ENCODE peak calls at places on chromosomes 16 and 17, in ten cellular contexts. H is adrenal gland, D is sigmoid colon, T is ovary, C is A549, B is body of pancreas, O is heart left ventricle, P is spleen, Q is IMR-90, I is esophagus squamous epithelium. M is an unnamed sample.

GRCh38 chr16:58418601-58419000 is 26.3 kb downstream of the GINS3 start:
- DNase-seq in H (peak), D (no peak), T (no peak), C (no peak), B (no peak), O (peak), P (no peak), Q (peak), I (no peak), M (no peak)

GRCh38 chr16:1997591-1998359 is 8.0 kb downstream of the SYNGR3 start:
- DNase-seq in H (no peak), D (no peak), T (peak), C (no peak), B (no peak), O (no peak), P (peak), Q (peak), I (no peak), M (no peak)

GRCh38 chr17:42653179-42654124 is 5.6 kb upstream of the TUBG2 start:
- DNase-seq in H (peak), D (peak), T (peak), C (no peak), B (peak), O (peak), P (no peak), Q (peak), I (no peak), M (peak)

GRCh38 chr17:74453665-74454196 is 12.7 kb upstream of the CD300A start:
- DNase-seq in H (peak), D (no peak), T (no peak), C (peak), B (no peak), O (no peak), P (no peak), Q (no peak), I (no peak), M (peak)

GRCh38 chr17:4498461-4499397 is at the start of gene SPNS2:
- DNase-seq in H (peak), D (no peak), T (peak), C (peak), B (peak), O (peak), P (peak), Q (peak), I (no peak), M (no peak)

GRCh38 chr17:27247071-27247957 is 46.6 kb upstream of the WSB1 start:
- DNase-seq in H (peak), D (peak), T (no peak), C (peak), B (peak), O (peak), P (peak), Q (peak), I (no peak), M (peak)

GRCh38 chr16:23509763-23510153 is 536 bp downstream of the GGA2 start:
- DNase-seq in H (peak), D (no peak), T (peak), C (no peak), B (peak), O (peak), P (no peak), Q (peak), I (no peak), M (no peak)

GRCh38 chr16:78684040-78684611 is 584.7 kb downstream of the WWOX start:
- DNase-seq in H (peak), D (peak), T (no peak), C (peak), B (no peak), O (peak), P (no peak), Q (peak), I (no peak), M (no peak)

GRCh38 chr16:1022466-1022865 is 40.9 kb downstream of the SOX8 start:
- DNase-seq in H (no peak), D (no peak), T (no peak), C (no peak), B (no peak), O (no peak), P (no peak), Q (no peak), I (no peak), M (no peak)

GRCh38 chr17:57955183-57955952 is at the start of gene CUEDC1:
- DNase-seq in H (peak), D (peak), T (peak), C (peak), B (peak), O (peak), P (peak), Q (peak), I (no peak), M (peak)

GRCh38 chr16:22673463-22673862 is 140.5 kb upstream of the HS3ST2 start:
- DNase-seq in H (no peak), D (peak), T (no peak), C (no peak), B (no peak), O (no peak), P (no peak), Q (no peak), I (no peak), M (no peak)

GRCh38 chr16:52078716-52079655 is 468.0 kb downstream of the TOX3 start:
- DNase-seq in H (no peak), D (no peak), T (no peak), C (no peak), B (no peak), O (no peak), P (no peak), Q (no peak), I (no peak), M (peak)

GRCh38 chr17:6098466-6099180 is 28.4 kb downstream of the WSCD1 start:
- DNase-seq in H (peak), D (peak), T (no peak), C (no peak), B (no peak), O (peak), P (peak), Q (no peak), I (no peak), M (no peak)

GRCh38 chr17:70144260-70144846 is 25.0 kb upstream of the KCNJ2 start:
- DNase-seq in H (no peak), D (no peak), T (no peak), C (peak), B (no peak), O (no peak), P (no peak), Q (peak), I (no peak), M (no peak)

GRCh38 chr17:17141860-17142552 is 64.1 kb downstream of the PLD6 start:
- DNase-seq in H (peak), D (peak), T (peak), C (peak), B (no peak), O (no peak), P (no peak), Q (peak), I (no peak), M (no peak)

GRCh38 chr17:39212200-39212810 is 12.2 kb downstream of the RPL19 start:
- DNase-seq in H (no peak), D (no peak), T (no peak), C (no peak), B (no peak), O (no peak), P (no peak), Q (no peak), I (no peak), M (no peak)

GRCh38 chr16:49652441-49653175 is 203.3 kb downstream of the ZNF423 start:
- DNase-seq in H (peak), D (peak), T (peak), C (no peak), B (no peak), O (peak), P (no peak), Q (no peak), I (no peak), M (no peak)

GRCh38 chr16:12819126-12820117 is 15.7 kb upstream of the CPPED1 start:
- DNase-seq in H (peak), D (peak), T (peak), C (peak), B (peak), O (peak), P (peak), Q (peak), I (no peak), M (peak)

GRCh38 chr16:30802971-30803370 is 16.0 kb upstream of the ZNF629 start:
- DNase-seq in H (no peak), D (no peak), T (no peak), C (no peak), B (no peak), O (no peak), P (no peak), Q (no peak), I (no peak), M (no peak)

GRCh38 chr16:30805056-30805369 is 18.0 kb upstream of the ZNF629 start:
- DNase-seq in H (no peak), D (no peak), T (no peak), C (peak), B (no peak), O (no peak), P (peak), Q (no peak), I (no peak), M (no peak)

GRCh38 chr16:30808163-30808562 is 21.2 kb upstream of the ZNF629 start:
- DNase-seq in H (no peak), D (no peak), T (no peak), C (no peak), B (no peak), O (no peak), P (no peak), Q (no peak), I (no peak), M (no peak)

GRCh38 chr16:30805370-30806169 is 18.6 kb upstream of the ZNF629 start:
- DNase-seq in H (peak), D (peak), T (peak), C (peak), B (peak), O (peak), P (peak), Q (peak), I (no peak), M (peak)
- TF ChIP-seq POLR2A in H (peak), D (peak), T (peak), C (peak), B (peak), O (peak), P (no peak), Q (peak), I (peak), M (peak)

GRCh38 chr16:69073181-69073669 is 32.2 kb upstream of the HAS3 start:
- DNase-seq in H (peak), D (no peak), T (no peak), C (peak), B (no peak), O (no peak), P (no peak), Q (peak), I (no peak), M (no peak)

GRCh38 chr16:69072640-69072974 is 32.8 kb upstream of the HAS3 start:
- DNase-seq in H (no peak), D (no peak), T (no peak), C (no peak), B (no peak), O (no peak), P (no peak), Q (no peak), I (no peak), M (no peak)

GRCh38 chr16:69077251-69077650 is 28.2 kb upstream of the HAS3 start:
- DNase-seq in H (no peak), D (no peak), T (no peak), C (peak), B (no peak), O (no peak), P (no peak), Q (peak), I (no peak), M (no peak)

GRCh38 chr16:69083306-69083941 is 22.0 kb upstream of the HAS3 start:
- DNase-seq in H (no peak), D (no peak), T (no peak), C (no peak), B (no peak), O (no peak), P (no peak), Q (no peak), I (no peak), M (no peak)

DNA sequence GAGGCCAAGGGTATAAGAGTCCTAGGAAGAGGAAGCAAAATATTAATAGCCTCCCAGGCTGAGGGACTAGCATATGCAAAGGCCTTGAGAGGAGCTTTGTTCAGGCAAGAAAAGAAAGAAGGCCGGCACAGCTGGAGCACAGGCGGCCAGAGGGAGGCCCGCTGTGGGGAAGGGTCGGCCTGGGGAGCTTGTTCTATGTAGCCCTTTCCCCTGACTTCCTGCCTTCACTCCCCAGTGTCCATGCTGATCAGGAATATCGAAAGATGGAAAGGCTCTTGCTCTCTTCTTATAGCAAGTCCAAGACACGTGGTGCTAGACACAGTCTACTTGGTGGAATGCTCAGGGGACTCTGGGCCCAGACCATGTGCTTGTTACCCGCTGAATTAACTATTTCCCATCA is 27.4 kb upstream of the HAS3 start:
- DNase-seq in H (no peak), D (no peak), T (no peak), C (no peak), B (no peak), O (no peak), P (no peak), Q (no peak), I (no peak), M (no peak)
- H3K27ac ChIP-seq in H (no peak), D (no peak), T (no peak), C (peak), B (no peak), O (no peak), P (no peak), Q (no peak), I (no peak), M (no peak)

GRCh38 chr16:30775381-30776099 is 11.5 kb downstream of the ZNF629 start:
- DNase-seq in H (peak), D (peak), T (peak), C (peak), B (peak), O (peak), P (peak), Q (peak), I (no peak), M (peak)
- TF ChIP-seq POLR2A in H (peak), D (no peak), T (peak), C (peak), B (peak), O (no peak), P (no peak), Q (no peak), I (no peak), M (no peak)

GRCh38 chr17:30954046-30954805 is 16.6 kb upstream of the RNF135 start:
- DNase-seq in H (no peak), D (peak), T (no peak), C (no peak), B (no peak), O (peak), P (no peak), Q (peak), I (no peak), M (peak)

GRCh38 chr17:30961213-30962188 is 9.3 kb upstream of the RNF135 start:
- DNase-seq in H (peak), D (no peak), T (no peak), C (peak), B (no peak), O (no peak), P (no peak), Q (peak), I (no peak), M (no peak)

GRCh38 chr17:30956764-30957374 is 14.0 kb upstream of the RNF135 start:
- DNase-seq in H (no peak), D (no peak), T (no peak), C (no peak), B (no peak), O (peak), P (no peak), Q (no peak), I (no peak), M (no peak)

GRCh38 chr17:30957741-30958140 is 13.1 kb upstream of the RNF135 start:
- DNase-seq in H (no peak), D (no peak), T (no peak), C (no peak), B (no peak), O (no peak), P (no peak), Q (no peak), I (no peak), M (peak)

DNA sequence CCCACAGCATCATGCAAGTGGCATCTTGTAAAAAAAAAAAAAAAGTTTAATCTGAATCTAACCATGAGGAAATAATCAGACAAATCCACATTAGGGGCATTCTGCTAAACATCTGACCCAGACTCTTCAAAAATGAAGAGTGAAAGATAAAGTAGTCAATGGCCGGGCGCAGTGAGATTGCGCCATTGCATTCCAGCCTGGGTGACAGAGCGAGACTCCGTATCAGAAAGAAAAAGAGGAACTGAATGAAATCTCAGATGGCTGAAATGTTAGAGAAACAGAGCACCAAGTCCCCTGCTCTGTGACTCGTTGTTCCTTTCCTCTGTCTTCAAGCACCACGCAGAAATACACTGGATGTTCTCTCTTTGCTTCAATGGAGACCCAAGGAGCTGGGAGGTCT is 12.7 kb upstream of the RNF135 start:
- DNase-seq in H (no peak), D (no peak), T (no peak), C (no peak), B (no peak), O (no peak), P (no peak), Q (no peak), I (no peak), M (no peak)
- H3K27ac ChIP-seq in H (no peak), D (no peak), T (no peak), C (no peak), B (peak), O (peak), P (peak), Q (no peak), I (peak), M (no peak)

DNA sequence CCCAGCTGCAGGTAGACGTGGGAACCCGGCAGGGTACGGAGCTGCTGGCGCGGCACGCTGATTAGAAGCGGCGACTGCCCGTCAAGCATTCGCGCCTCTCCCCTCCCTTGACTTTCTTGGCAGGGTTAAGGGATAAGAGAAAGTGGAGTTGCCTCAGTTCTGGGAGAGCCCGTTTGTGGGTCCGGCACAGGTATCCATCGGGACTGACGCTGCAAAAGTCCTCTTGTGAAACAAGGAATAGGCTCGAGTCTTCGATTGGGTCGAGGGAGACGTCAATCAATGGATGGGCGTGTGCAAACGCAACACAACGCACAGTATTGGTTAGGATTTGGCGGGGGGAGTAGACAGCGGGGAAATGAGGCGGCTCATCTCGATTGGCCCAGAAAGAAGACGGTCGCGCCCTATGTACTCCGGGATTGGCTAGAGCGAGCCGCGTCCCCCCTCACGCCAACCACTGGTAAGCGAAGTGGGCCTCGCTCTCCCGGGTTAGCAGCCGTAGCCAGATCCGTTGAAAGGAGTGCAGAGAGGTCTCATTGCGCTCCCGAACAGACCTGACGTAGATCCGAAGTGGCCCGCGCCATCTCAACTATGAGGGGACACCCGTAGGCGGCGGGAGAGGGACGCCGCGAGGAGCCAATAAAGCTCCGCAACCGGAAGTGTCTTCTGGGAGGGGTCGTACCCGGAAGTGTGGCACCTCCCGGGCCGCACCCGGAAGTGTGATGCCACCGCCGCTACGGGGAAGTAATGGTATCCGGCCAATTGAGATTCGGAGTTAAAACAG is at the start of gene MON1B:
- DNase-seq in H (peak), D (peak), T (peak), C (peak), B (peak), O (peak), P (peak), Q (peak), I (peak), M (peak)
- TF ChIP-seq POLR2A in H (peak), D (peak), T (peak), C (peak), B (peak), O (no peak), P (peak), Q (peak), I (peak), M (peak)

DNA sequence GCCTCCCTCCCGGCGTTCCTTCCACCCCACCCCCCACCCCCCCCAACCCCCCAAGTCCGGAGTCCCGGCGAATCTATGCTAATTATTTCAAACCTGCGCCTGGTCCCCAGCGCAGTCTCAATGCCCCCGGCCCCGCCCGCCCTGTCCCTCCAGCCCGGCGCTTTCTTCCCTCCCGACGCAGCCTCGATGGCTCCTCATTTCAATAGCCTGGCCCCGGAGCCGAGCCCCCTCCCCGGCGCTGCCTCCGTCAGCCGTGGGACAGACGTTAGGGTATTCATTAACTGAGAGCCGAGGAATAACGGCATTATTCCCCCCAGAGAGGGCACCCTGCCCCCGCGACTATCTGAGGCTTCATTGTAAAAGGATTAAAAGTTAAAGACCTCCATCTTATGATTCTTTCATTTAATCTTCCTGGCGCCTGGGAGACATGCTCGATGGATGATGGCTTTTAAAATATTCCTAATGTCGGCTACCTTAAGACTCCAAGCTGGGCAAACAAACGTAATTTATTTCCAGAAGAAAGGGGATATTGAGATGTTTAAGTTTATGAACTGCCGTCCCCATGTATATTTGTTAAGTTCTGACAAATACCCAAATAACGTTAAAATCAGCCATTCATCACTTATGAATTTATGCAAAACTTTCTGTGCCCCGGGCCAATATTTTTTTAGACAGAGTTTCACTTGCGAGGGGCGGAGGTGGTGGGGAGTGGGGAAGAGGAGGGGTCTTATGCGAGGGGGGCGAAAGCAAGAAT is 3.4 kb downstream of the NOG start:
- DNase-seq in H (no peak), D (no peak), T (no peak), C (no peak), B (no peak), O (no peak), P (no peak), Q (no peak), I (no peak), M (no peak)
- H3K27ac ChIP-seq in H (no peak), D (no peak), T (no peak), C (peak), B (no peak), O (no peak), P (no peak), Q (peak), I (no peak), M (peak)